ENCODE peak calls at places on chromosome 3, in four cellular contexts. One of them, this sample, is unnamed.

GRCh38 chr3:179446501-179446900 is 4.8 kb downstream of the GNB4 start:
- DNase-seq in GM12878: no peak
- DNase-seq in HepG2: peak; percentile 27
- DNase-seq in K562: peak; percentile 36
- DNase-seq in this sample: peak; percentile 7

GRCh38 chr3:74463515-74463914 is 150.9 kb downstream of the CNTN3 start:
- DNase-seq in GM12878: no peak
- DNase-seq in HepG2: no peak
- DNase-seq in K562: no peak
- DNase-seq in this sample: no peak

GRCh38 chr3:94654096-94654495 is 591.2 kb downstream of the NSUN3 start:
- DNase-seq in GM12878: no peak
- DNase-seq in HepG2: no peak
- DNase-seq in K562: no peak
- DNase-seq in this sample: no peak

GRCh38 chr3:108552267-108553159 is 36.7 kb downstream of the CIP2A start:
- DNase-seq in GM12878: no peak
- DNase-seq in HepG2: peak; percentile 35
- DNase-seq in K562: peak; percentile 27
- DNase-seq in this sample: peak; percentile 19

GRCh38 chr3:55362206-55362960 is 124.7 kb downstream of the WNT5A start:
- DNase-seq in GM12878: no peak
- DNase-seq in HepG2: no peak
- DNase-seq in K562: no peak
- DNase-seq in this sample: no peak

GRCh38 chr3:108388136-108389132 is 92.1 kb downstream of the HHLA2 start:
- DNase-seq in GM12878: peak; percentile 70
- DNase-seq in HepG2: no peak
- DNase-seq in K562: no peak
- DNase-seq in this sample: no peak

GRCh38 chr3:61288446-61288845 is 37.2 kb upstream of the FHIT start:
- DNase-seq in GM12878: no peak
- DNase-seq in HepG2: no peak
- DNase-seq in K562: no peak
- DNase-seq in this sample: no peak

GRCh38 chr3:193816656-193817311 is 223.8 kb downstream of the OPA1 start:
- DNase-seq in GM12878: no peak
- DNase-seq in HepG2: no peak
- DNase-seq in K562: peak; percentile 78
- DNase-seq in this sample: no peak

GRCh38 chr3:146929696-146930095 is 324.6 kb upstream of the PLSCR5 start:
- DNase-seq in GM12878: no peak
- DNase-seq in HepG2: no peak
- DNase-seq in K562: no peak
- DNase-seq in this sample: no peak

GRCh38 chr3:161263057-161263456 is 41.9 kb downstream of the NMD3 start:
- DNase-seq in GM12878: no peak
- DNase-seq in HepG2: no peak
- DNase-seq in K562: no peak
- DNase-seq in this sample: no peak

GRCh38 chr3:68666409-68667193 is 265.7 kb downstream of the TAFA4 start:
- DNase-seq in GM12878: no peak
- DNase-seq in HepG2: no peak
- DNase-seq in K562: no peak
- DNase-seq in this sample: no peak

GRCh38 chr3:45026957-45027356 is 854 bp downstream of the CLEC3B start:
- DNase-seq in GM12878: no peak
- DNase-seq in HepG2: peak; percentile 4
- DNase-seq in K562: no peak
- DNase-seq in this sample: no peak

GRCh38 chr3:12708584-12709192 is 44.8 kb upstream of the RAF1 start:
- DNase-seq in GM12878: no peak
- DNase-seq in HepG2: no peak
- DNase-seq in K562: peak; percentile 34
- DNase-seq in this sample: no peak

GRCh38 chr3:17355591-17355990 is 386.8 kb downstream of the TBC1D5 start:
- DNase-seq in GM12878: no peak
- DNase-seq in HepG2: no peak
- DNase-seq in K562: no peak
- DNase-seq in this sample: no peak

GRCh38 chr3:131033480-131034080 is 6.9 kb downstream of the NEK11 start:
- DNase-seq in GM12878: no peak
- DNase-seq in HepG2: peak; percentile 43
- DNase-seq in K562: peak; percentile 57
- DNase-seq in this sample: peak; percentile 41

GRCh38 chr3:10547841-10548783 is 42.7 kb upstream of the ATP2B2 start:
- DNase-seq in GM12878: no peak
- DNase-seq in HepG2: no peak
- DNase-seq in K562: no peak
- DNase-seq in this sample: no peak

GRCh38 chr3:197811343-197811742 is 20.3 kb downstream of the LRCH3 start:
- DNase-seq in GM12878: no peak
- DNase-seq in HepG2: no peak
- DNase-seq in K562: no peak
- DNase-seq in this sample: no peak

GRCh38 chr3:60743631-60744164 is 507.6 kb downstream of the FHIT start:
- DNase-seq in GM12878: no peak
- DNase-seq in HepG2: peak; percentile 21
- DNase-seq in K562: no peak
- DNase-seq in this sample: no peak

GRCh38 chr3:181700168-181701087 is 11.3 kb upstream of the SOX2 start:
- DNase-seq in GM12878: peak; percentile 21
- DNase-seq in HepG2: peak; percentile 44
- DNase-seq in K562: peak; percentile 75
- DNase-seq in this sample: peak; percentile 69

GRCh38 chr3:177484926-177485325 is 287.6 kb upstream of the TBL1XR1 start:
- DNase-seq in GM12878: no peak
- DNase-seq in HepG2: no peak
- DNase-seq in K562: no peak
- DNase-seq in this sample: no peak

GRCh38 chr3:16441306-16441898 is 72.1 kb downstream of the RFTN1 start:
- DNase-seq in GM12878: no peak
- DNase-seq in HepG2: no peak
- DNase-seq in K562: no peak
- DNase-seq in this sample: no peak

GRCh38 chr3:157767602-157768001 is 264.4 kb upstream of the VEPH1 start:
- DNase-seq in GM12878: no peak
- DNase-seq in HepG2: no peak
- DNase-seq in K562: no peak
- DNase-seq in this sample: no peak

DNA sequence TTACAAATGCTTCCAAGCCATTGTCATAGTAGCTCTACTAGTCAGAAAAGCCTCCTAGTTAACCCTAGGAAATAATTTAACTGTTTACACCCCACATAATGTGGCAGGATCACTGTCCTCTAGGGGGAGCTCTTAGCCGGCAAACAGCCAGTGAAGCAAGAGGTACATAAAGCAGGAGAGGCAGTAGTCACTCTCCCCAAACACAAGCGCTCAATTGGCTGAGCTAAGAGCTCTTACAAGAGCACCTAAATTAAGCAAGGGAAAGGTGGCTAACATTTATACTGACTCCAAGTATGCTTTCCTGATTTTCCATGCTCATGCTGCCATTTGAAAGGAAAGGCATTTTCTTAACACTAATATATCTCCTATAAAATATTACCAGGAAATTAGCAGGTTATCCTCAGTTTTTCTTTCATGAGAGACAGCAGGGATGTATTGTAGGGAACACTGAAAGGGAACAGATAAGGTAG is 37.6 kb downstream of the NCEH1 start:
- DNase-seq in GM12878: no peak
- DNase-seq in HepG2: peak; percentile 68
- DNase-seq in K562: peak; percentile 85
- DNase-seq in this sample: peak; percentile 66
- TF ChIP-seq ATF3 in GM12878: no peak
- TF ChIP-seq ATF3 in HepG2: no peak
- TF ChIP-seq ATF3 in K562: no peak
- TF ChIP-seq ATF3 in this sample: no peak

GRCh38 chr3:46442591-46443530 is 21.8 kb downstream of the LTF start:
- DNase-seq in GM12878: no peak
- DNase-seq in HepG2: peak; percentile 10
- DNase-seq in K562: no peak
- DNase-seq in this sample: no peak
- TF ChIP-seq ZBTB33 in GM12878: no peak
- TF ChIP-seq ZBTB33 in HepG2: no peak
- TF ChIP-seq ZBTB33 in K562: no peak
- TF ChIP-seq ZBTB33 in this sample: no peak

GRCh38 chr3:135083756-135084155 is 288.7 kb downstream of the EPHB1 start:
- DNase-seq in GM12878: no peak
- DNase-seq in HepG2: no peak
- DNase-seq in K562: no peak
- DNase-seq in this sample: no peak
- TF ChIP-seq ATF3 in GM12878: no peak
- TF ChIP-seq ATF3 in HepG2: no peak
- TF ChIP-seq ATF3 in K562: no peak
- TF ChIP-seq ATF3 in this sample: no peak

DNA sequence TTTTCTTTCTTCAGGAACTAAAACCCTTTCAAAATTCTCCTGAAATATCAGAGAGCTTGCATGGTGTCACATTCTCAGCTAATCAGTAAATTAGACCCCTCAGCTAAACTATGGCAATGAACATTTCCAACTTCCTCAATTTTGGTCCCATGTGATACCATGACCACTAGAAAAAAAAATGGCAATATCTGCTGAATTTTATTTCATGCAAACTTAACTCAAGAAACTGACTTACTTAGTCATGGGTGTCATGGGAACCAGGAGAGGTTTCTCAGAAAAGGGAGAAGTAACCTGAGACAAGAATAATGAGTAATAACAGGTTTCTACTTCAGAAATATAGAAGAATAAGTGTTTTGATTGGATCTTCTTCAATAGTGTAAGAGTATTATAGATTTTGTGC is 784.6 kb upstream of the ALCAM start:
- DNase-seq in GM12878: no peak
- DNase-seq in HepG2: no peak
- DNase-seq in K562: no peak
- DNase-seq in this sample: no peak
- TF ChIP-seq ZBTB33 in GM12878: no peak
- TF ChIP-seq ZBTB33 in HepG2: no peak
- TF ChIP-seq ZBTB33 in K562: no peak
- TF ChIP-seq ZBTB33 in this sample: no peak

GRCh38 chr3:24551626-24552025 is 57.0 kb upstream of the THRB start:
- DNase-seq in GM12878: no peak
- DNase-seq in HepG2: no peak
- DNase-seq in K562: no peak
- DNase-seq in this sample: no peak
- TF ChIP-seq ATF3 in GM12878: no peak
- TF ChIP-seq ATF3 in HepG2: no peak
- TF ChIP-seq ATF3 in K562: no peak
- TF ChIP-seq ATF3 in this sample: no peak

DNA sequence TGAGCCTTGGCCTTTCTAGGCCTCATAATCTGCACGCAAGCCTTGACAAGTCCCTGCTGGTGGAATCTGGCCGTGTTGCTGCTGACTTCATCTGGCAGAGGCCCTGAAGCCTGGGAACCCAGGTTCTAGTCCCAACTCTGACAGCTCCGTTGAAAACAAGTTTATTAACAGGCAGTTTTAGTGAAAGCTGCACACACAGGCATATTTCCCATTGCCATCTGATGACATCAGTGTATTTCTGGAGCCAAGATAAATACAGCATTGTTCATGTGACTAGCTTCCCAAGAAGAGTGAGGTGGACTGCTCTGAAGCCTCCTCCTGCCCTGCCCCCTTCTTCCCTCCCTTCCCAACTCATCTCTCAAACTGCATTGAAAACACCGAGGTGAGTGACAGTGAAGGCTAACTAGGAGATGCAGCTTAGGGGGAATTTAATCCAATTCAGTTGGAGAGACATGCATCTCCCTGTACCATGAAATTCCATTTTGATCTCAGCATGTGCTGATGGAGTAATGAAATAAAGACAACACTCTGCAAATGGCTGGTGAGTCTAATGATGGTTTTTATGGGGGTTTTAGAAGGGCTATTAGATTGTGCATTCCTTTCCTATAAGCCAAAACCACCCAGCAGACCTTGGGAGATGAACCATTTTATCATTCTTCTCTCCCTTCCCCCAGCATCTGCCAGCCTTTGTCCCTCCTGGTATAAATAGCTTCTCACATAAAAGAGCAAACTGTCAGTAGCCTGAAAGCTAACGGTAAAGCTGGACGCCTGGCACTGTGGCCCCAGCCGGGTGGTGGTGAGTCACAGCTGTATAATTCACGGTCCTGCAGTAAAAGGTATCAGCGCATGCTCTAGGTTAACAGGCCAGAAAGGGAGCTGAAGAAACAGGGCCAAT is 38.0 kb downstream of the PRICKLE2 start:
- DNase-seq in GM12878: no peak
- DNase-seq in HepG2: peak; percentile 64
- DNase-seq in K562: no peak
- DNase-seq in this sample: no peak
- TF ChIP-seq ZBTB33 in GM12878: no peak
- TF ChIP-seq ZBTB33 in HepG2: no peak
- TF ChIP-seq ZBTB33 in K562: no peak
- TF ChIP-seq ZBTB33 in this sample: no peak

GRCh38 chr3:137282871-137283270 is 325.1 kb downstream of the IL20RB start:
- DNase-seq in GM12878: no peak
- DNase-seq in HepG2: no peak
- DNase-seq in K562: no peak
- DNase-seq in this sample: no peak

DNA sequence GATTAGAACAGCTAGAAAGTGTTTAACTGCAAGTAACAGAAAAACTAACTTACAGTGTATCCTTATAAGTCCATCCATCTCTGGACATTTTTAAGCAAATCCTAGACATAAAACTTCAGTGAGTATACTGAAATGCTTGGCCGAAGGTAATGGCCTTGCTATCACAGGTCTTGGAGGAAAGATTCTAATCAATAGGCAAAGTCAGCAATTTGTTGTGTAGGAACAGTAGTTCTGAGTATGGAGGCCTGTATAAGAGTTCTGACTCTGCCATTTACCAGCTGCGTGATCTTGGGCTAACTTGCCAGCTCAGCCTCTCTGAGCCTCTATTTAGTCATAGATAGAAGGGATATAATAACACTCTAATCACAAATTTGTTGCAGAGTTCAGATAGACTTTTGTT is 328.1 kb downstream of the IL20RB start:
- DNase-seq in GM12878: no peak
- DNase-seq in HepG2: no peak
- DNase-seq in K562: no peak
- DNase-seq in this sample: no peak
- TF ChIP-seq ATF3 in GM12878: no peak
- TF ChIP-seq ATF3 in HepG2: no peak
- TF ChIP-seq ATF3 in K562: no peak
- TF ChIP-seq ATF3 in this sample: no peak

GRCh38 chr3:129021140-129021551 is 20.0 kb downstream of the EFCC1 start:
- DNase-seq in GM12878: no peak
- DNase-seq in HepG2: peak; percentile 24
- DNase-seq in K562: no peak
- DNase-seq in this sample: no peak
- TF ChIP-seq ZBTB33 in GM12878: no peak
- TF ChIP-seq ZBTB33 in HepG2: no peak
- TF ChIP-seq ZBTB33 in K562: no peak
- TF ChIP-seq ZBTB33 in this sample: no peak

This sample was measured in HCT116.